ENCODE peak calls at places on chromosomes 7 and 10, in four cellular contexts. C is breast epithelium, W is AG09309, L is prostate gland. Y is an unnamed sample.

GRCh38 chr7:33452805-33453502 is 323.6 kb downstream of the BBS9 start:
- DNase-seq in W (no peak), C (no peak), L (no peak), Y (peak)

GRCh38 chr10:15856328-15857000 is 3.8 kb downstream of the MINDY3 start:
- DNase-seq in L (no peak), C (no peak), W (no peak), Y (peak)

GRCh38 chr7:66957595-66958290 is 36.7 kb downstream of the TMEM248 start:
- DNase-seq in C (no peak), L (no peak), W (no peak), Y (peak)

GRCh38 chr7:149690688-149691446 is 82.5 kb downstream of the ZNF467 start:
- DNase-seq in W (peak), C (no peak), L (no peak), Y (peak)

GRCh38 chr7:42414028-42414427 is 177.0 kb upstream of the GLI3 start:
- DNase-seq in C (no peak), W (no peak), L (no peak), Y (no peak)

GRCh38 chr7:135763261-135763660 is 14.6 kb upstream of the FAM180A start:
- DNase-seq in C (no peak), L (no peak), W (no peak), Y (no peak)

GRCh38 chr7:150955519-150956394 is 22.4 kb downstream of the KCNH2 start:
- DNase-seq in W (no peak), C (no peak), L (no peak), Y (no peak)

GRCh38 chr10:133131754-133132710 is 28.0 kb upstream of the KNDC1 start:
- DNase-seq in L (no peak), C (peak), W (no peak), Y (no peak)

GRCh38 chr10:97543025-97543546 is 29.5 kb upstream of the ANKRD2 start:
- DNase-seq in L (peak), C (peak), W (peak), Y (peak)

GRCh38 chr7:17493451-17493850 is 195.0 kb downstream of the AHR start:
- DNase-seq in C (no peak), W (no peak), L (no peak), Y (no peak)

DNA sequence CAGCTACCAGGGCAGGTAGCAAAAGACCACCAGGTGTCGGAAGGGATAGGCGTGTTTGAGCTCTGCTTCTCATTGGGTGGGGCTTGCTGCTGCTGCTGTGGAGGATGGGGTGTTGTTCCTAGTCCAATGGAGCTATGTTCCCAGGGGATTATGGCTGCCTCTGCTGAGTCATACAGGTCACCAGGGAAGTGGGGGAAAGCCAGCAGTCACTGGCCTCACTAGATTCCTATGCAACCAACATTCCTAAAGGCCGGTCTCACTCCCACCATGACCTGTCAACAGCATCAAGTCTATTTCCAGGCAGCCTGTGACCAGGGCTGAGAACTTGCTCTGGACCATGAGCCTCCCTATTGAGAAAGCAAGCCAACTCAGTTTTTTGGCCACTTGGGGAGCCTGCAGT is 1160.8 kb downstream of the REEP3 start:
- DNase-seq in C (no peak), W (no peak), L (no peak), Y (no peak)
- TF ChIP-seq CTCF in C (no peak), W (no peak), L (no peak), Y (no peak)

GRCh38 chr7:108660465-108660864 is 90.8 kb downstream of the DNAJB9 start:
- DNase-seq in L (no peak), C (no peak), W (no peak), Y (no peak)
- TF ChIP-seq CTCF in L (no peak), C (no peak), W (peak), Y (peak)

DNA sequence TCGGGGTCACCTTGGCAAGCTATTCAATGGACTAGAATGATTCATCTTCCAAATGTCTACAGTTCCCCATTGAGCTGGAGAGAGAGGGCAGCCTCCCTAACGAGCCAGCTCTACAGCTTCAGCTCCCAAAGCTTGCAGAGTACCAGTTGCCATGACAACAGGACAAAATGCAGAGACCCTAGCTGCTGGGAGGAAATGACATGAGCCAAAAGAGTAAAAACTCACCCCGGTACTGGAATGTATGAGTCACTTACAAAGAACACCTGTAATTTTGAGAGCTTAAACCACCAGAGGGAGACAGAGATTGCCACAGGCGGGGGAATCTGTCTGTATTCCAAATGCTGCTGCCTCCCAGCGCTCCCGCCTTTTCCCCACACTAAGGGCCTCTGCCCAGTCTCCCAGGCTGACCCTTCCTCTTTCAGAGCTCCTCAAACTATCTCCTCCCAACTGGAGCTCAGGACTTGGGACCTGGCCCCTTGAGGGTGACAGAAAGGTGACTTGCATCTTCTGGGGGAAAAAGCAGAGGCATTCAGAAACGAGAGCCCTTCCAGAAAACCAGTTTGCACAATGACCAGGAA is 95.5 kb downstream of the CUL2 start:
- DNase-seq in W (peak), L (peak), C (peak), Y (peak)
- TF ChIP-seq CTCF in W (peak), L (peak), C (peak), Y (peak)

GRCh38 chr10:435397-435796 is 254.1 kb downstream of the DIP2C start:
- DNase-seq in W (no peak), C (no peak), L (no peak), Y (no peak)
- TF ChIP-seq CTCF in W (no peak), C (no peak), L (no peak), Y (no peak)

GRCh38 chr7:48101352-48101751 is 12.3 kb downstream of the UPP1 start:
- DNase-seq in L (no peak), W (no peak), C (no peak), Y (no peak)

GRCh38 chr7:48105045-48105444 is 16.0 kb downstream of the UPP1 start:
- DNase-seq in L (no peak), C (no peak), W (no peak), Y (no peak)

GRCh38 chr7:48099781-48100180 is 10.7 kb downstream of the UPP1 start:
- DNase-seq in C (no peak), W (no peak), L (no peak), Y (no peak)

GRCh38 chr7:48102530-48102929 is 13.5 kb downstream of the UPP1 start:
- DNase-seq in W (no peak), C (no peak), L (no peak), Y (no peak)

GRCh38 chr7:48101880-48102448 is 12.9 kb downstream of the UPP1 start:
- DNase-seq in C (no peak), L (no peak), W (no peak), Y (no peak)
- TF ChIP-seq CTCF in C (no peak), L (no peak), W (peak), Y (peak)

GRCh38 chr10:100153239-100153840 is 32.5 kb downstream of the ERLIN1 start:
- DNase-seq in L (no peak), W (no peak), C (no peak), Y (no peak)

GRCh38 chr10:100163704-100164621 is 21.9 kb downstream of the ERLIN1 start:
- DNase-seq in C (no peak), L (no peak), W (no peak), Y (no peak)

GRCh38 chr10:100157140-100157539 is 28.7 kb downstream of the ERLIN1 start:
- DNase-seq in C (no peak), W (no peak), L (no peak), Y (no peak)

GRCh38 chr10:100155936-100156335 is 29.9 kb downstream of the ERLIN1 start:
- DNase-seq in W (no peak), L (no peak), C (no peak), Y (no peak)

GRCh38 chr10:100158044-100158805 is 27.6 kb downstream of the ERLIN1 start:
- DNase-seq in W (no peak), L (no peak), C (no peak), Y (no peak)
- TF ChIP-seq CTCF in W (no peak), L (no peak), C (no peak), Y (no peak)

Y was measured in HFFc6.